ENCODE peak calls at places on chromosome 14, in four cellular contexts. Z is H1, U is GM12878, S is K562. M is an unnamed sample.
A peak's percentile ranks its signal among the peaks of the same experiment; 100 is the strongest.

GRCh38 chr14:99612737-99613330 is 8.8 kb upstream of the CCDC85C start:
- DNase-seq in Z (no peak), U (no peak), S (no peak), M (no peak)

GRCh38 chr14:92993302-92993701 is 70.4 kb downstream of the CHGA start:
- DNase-seq in Z (no peak), U (no peak), S (no peak), M (no peak)

GRCh38 chr14:101564444-101564776 is 3.1 kb downstream of the DIO3 start:
- DNase-seq in Z (no peak), U (no peak), S (no peak), M (no peak)

GRCh38 chr14:102539544-102540309 is 30.2 kb upstream of the ANKRD9 start:
- DNase-seq in Z (no peak), U (no peak), S (peak; percentile 67), M (no peak)

GRCh38 chr14:101895256-101895655 is 69.1 kb upstream of the DYNC1H1 start:
- DNase-seq in Z (no peak), U (no peak), S (no peak), M (no peak)

GRCh38 chr14:66568220-66568619 is 60.3 kb downstream of the GPHN start:
- DNase-seq in Z (no peak), U (no peak), S (no peak), M (no peak)

GRCh38 chr14:71204231-71204630 is 297.0 kb downstream of the PCNX1 start:
- DNase-seq in Z (no peak), U (no peak), S (no peak), M (no peak)

GRCh38 chr14:61260939-61261776 is 20.0 kb downstream of the TMEM30B start:
- DNase-seq in Z (no peak), U (no peak), S (no peak), M (peak; percentile 65)

GRCh38 chr14:22484638-22485037 is 104.4 kb downstream of the DAD1 start:
- DNase-seq in Z (no peak), U (no peak), S (no peak), M (no peak)

GRCh38 chr14:28746247-28746646 is 20.3 kb upstream of the FOXG1 start:
- DNase-seq in Z (no peak), U (no peak), S (no peak), M (no peak)

GRCh38 chr14:87916886-87917275 is 76.1 kb downstream of the GALC start:
- DNase-seq in Z (no peak), U (no peak), S (no peak), M (no peak)

GRCh38 chr14:95759952-95760351 is 46.0 kb upstream of the TCL1A start:
- DNase-seq in Z (no peak), U (no peak), S (no peak), M (no peak)

GRCh38 chr14:21997300-21997699 is 323.7 kb upstream of the OR4E1 start:
- DNase-seq in Z (no peak), U (no peak), S (no peak), M (peak; percentile 31)

GRCh38 chr14:69652942-69653680 is 41.7 kb downstream of the SUSD6 start:
- DNase-seq in Z (no peak), U (no peak), S (no peak), M (no peak)

GRCh38 chr14:31271648-31272047 is 64.1 kb upstream of the HECTD1 start:
- DNase-seq in Z (no peak), U (no peak), S (no peak), M (no peak)

GRCh38 chr14:23185046-23185445 is 1.6 kb upstream of the SLC7A8 start:
- DNase-seq in Z (no peak), U (no peak), S (no peak), M (no peak)

GRCh38 chr14:90777830-90778467 is 38.3 kb downstream of the TTC7B start:
- DNase-seq in Z (no peak), U (no peak), S (no peak), M (no peak)

GRCh38 chr14:51086044-51086443 is 8.9 kb downstream of the TRIM9 start:
- DNase-seq in Z (no peak), U (no peak), S (no peak), M (no peak)

GRCh38 chr14:99481745-99482099 is 513 bp downstream of the CCNK start:
- DNase-seq in Z (no peak), U (no peak), S (no peak), M (no peak)

GRCh38 chr14:84527706-84528105 is 1002.2 kb upstream of the FLRT2 start:
- DNase-seq in Z (no peak), U (no peak), S (no peak), M (no peak)

GRCh38 chr14:65261425-65261920 is 151.1 kb upstream of the FUT8 start:
- DNase-seq in Z (no peak), U (no peak), S (no peak), M (no peak)

GRCh38 chr14:98770151-98770550 is 501.8 kb downstream of the BCL11B start:
- DNase-seq in Z (no peak), U (no peak), S (no peak), M (no peak)

GRCh38 chr14:76377675-76378074 is 1.7 kb downstream of the ESRRB start:
- DNase-seq in Z (no peak), U (no peak), S (no peak), M (no peak)

GRCh38 chr14:76375484-76375883 is 453 bp upstream of the ESRRB start:
- DNase-seq in Z (no peak), U (no peak), S (no peak), M (peak; percentile 12)

GRCh38 chr14:76376409-76376877 is 506 bp downstream of the ESRRB start:
- DNase-seq in Z (no peak), U (no peak), S (no peak), M (no peak)

GRCh38 chr14:76376878-76377523 is 1.1 kb downstream of the ESRRB start:
- DNase-seq in Z (no peak), U (no peak), S (no peak), M (no peak)

DNA sequence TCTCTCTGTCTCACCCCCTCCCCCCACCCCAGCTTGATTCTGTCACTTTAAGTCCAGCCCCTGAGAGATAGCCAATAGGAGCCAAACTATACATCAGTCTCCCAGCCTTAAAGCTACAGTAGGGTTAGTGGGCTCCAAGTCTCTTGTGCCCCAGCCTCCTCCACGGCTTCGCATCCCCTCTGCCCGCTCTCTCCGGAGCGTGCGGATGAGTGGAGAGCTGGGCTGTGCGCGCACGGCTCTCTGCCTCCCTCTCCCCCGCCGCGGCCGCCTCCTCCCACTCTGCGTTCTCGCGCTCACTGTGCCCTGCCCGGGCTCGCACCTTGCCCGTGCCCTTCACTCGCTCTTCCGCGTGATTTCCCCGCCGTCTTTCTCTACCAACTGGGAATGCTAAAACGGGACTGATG is at the start of gene ESRRB:
- DNase-seq in Z (no peak), U (no peak), S (no peak), M (peak; percentile 65)
- TF ChIP-seq YY1 in Z (no peak), U (no peak), S (no peak), M (no peak)

GRCh38 chr14:47259796-47260195 is 415.6 kb downstream of the MDGA2 start:
- DNase-seq in Z (no peak), U (no peak), S (no peak), M (no peak)
- TF ChIP-seq EGR1 in Z (no peak), U (no peak), S (no peak), M (no peak)

DNA sequence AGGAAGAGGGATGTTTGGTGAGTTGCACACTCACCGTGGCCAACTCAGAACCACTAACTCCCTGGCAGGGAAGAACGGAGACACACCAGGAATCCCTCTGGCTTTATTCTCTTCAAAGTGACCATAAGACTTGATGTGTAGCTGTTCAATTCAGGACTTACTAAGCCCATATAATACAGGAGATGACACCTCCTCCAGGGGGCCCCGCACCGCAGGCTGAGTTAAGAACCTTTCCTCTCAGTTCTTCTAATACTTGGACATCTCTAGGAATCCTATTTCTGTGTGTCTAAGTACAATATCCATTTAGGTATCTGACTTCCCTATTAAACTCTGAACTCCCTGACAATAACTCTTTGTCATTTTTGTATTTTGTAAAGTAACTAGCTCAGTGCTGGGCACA is 49.5 kb downstream of the DCAF4 start:
- DNase-seq in Z (no peak), U (no peak), S (peak; percentile 19), M (no peak)
- TF ChIP-seq YY1 in Z (no peak), U (no peak), S (no peak), M (no peak)

DNA sequence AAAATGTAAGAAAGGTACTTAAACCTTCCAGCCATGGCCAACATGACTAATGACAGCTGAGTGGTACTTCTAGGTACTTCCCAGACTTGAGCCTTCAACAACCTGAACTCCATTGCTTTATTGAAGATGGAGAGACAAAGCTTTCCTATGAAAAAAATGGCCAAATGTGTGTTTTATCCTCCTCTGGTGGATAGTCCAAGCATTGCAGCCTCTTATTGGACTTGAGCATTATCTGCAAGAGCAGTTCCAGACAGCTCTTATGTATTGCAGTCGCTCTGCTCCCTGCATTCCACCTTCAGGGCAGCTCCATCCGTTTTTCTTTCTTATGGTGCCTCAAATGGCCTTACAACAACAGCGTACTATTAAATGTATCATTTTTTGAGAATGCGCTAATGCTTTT is 588.2 kb downstream of the NRXN3 start:
- DNase-seq in Z (no peak), U (peak; percentile 13), S (peak; percentile 11), M (peak; percentile 4)
- TF ChIP-seq EGR1 in Z (no peak), U (no peak), S (no peak), M (no peak)

DNA sequence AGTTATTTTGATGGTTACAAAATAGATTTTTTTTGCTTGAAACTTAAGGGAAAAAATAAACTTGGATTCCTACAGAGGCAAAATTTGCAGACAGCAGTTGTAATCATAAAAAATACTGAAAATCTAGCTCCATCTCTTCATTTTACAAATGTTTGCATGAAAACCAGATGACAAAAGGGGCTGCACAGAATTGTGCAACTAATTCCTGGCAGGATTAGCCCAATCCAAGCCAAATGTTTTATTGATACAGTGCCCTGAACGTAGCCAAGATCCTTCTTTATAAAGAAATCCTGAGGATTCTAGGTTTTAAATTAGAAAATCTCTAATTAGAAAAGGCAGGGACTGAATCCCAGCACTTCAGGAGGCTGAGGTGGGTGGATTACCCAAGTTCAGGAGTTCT is 356.4 kb upstream of the SEL1L start:
- DNase-seq in Z (no peak), U (no peak), S (no peak), M (no peak)
- TF ChIP-seq YY1 in Z (no peak), U (no peak), S (no peak), M (no peak)

GRCh38 chr14:52729925-52730707 is at the start of gene STYX:
- DNase-seq in Z (peak; percentile 94), U (peak; percentile 93), S (peak; percentile 87), M (peak; percentile 95)

GRCh38 chr14:52729585-52729924 is 411 bp upstream of the STYX start:
- DNase-seq in Z (no peak), U (no peak), S (no peak), M (no peak)

GRCh38 chr14:52735921-52736489 is 6.0 kb downstream of the STYX start:
- DNase-seq in Z (no peak), U (no peak), S (no peak), M (no peak)

GRCh38 chr14:52733824-52734223 is 3.9 kb downstream of the STYX start:
- DNase-seq in Z (no peak), U (no peak), S (no peak), M (no peak)

GRCh38 chr14:52730708-52731111 is 744 bp downstream of the STYX start:
- DNase-seq in Z (no peak), U (no peak), S (no peak), M (no peak)
- TF ChIP-seq EGR1 in Z (no peak), U (no peak), S (no peak), M (no peak)

GRCh38 chr14:89661392-89661791 is 244.4 kb upstream of the FOXN3 start:
- DNase-seq in Z (no peak), U (no peak), S (no peak), M (no peak)

GRCh38 chr14:89660183-89660582 is 243.2 kb upstream of the FOXN3 start:
- DNase-seq in Z (no peak), U (no peak), S (no peak), M (no peak)

GRCh38 chr14:89657014-89657413 is 240.0 kb upstream of the FOXN3 start:
- DNase-seq in Z (no peak), U (no peak), S (no peak), M (no peak)

GRCh38 chr14:89654998-89655397 is 238.0 kb upstream of the FOXN3 start:
- DNase-seq in Z (no peak), U (no peak), S (no peak), M (no peak)

GRCh38 chr14:89658977-89659670 is 242.1 kb upstream of the FOXN3 start:
- DNase-seq in Z (no peak), U (no peak), S (no peak), M (no peak)
- TF ChIP-seq YY1 in Z (no peak), U (no peak), S (no peak), M (no peak)